ENCODE peak calls at places on chromosomes 16 and 17, in five cellular contexts. U is activated CD4-positive, CD25-positive, alpha-beta regulatory T cell; J is NCI-H1092 treated with DMSO at 0.1 percent for 48 hours; G is stimulated activated CD8-positive, alpha-beta memory T cell treated with anti-CD3 and anti-CD28 coated beads, Interleukin-15, amount 100 ng/mL, for 24 hours; S is cerebellar nuclear complex. B is an unnamed sample.
A peak's percentile ranks its signal among the peaks of the same experiment; 100 is the strongest.

GRCh38 chr17:2784864-2785263 is 11.4 kb upstream of the RAP1GAP2 start:
- DNase-seq in S (no peak), J (no peak), G (no peak), U (no peak), B (no peak)

GRCh38 chr17:82247856-82248671 is 19.2 kb downstream of the SLC16A3 start:
- DNase-seq in S (no peak), U (no peak), J (no peak), G (no peak), B (no peak)

GRCh38 chr17:75535119-75535537 is 9.6 kb downstream of the LLGL2 start:
- DNase-seq in U (peak; percentile 43), G (no peak), S (no peak), J (no peak), B (no peak)

GRCh38 chr16:69511641-69512040 is 54.1 kb upstream of the NFAT5 start:
- DNase-seq in U (no peak), J (no peak), S (no peak), G (no peak), B (no peak)

GRCh38 chr16:84754353-84754856 is 54.6 kb downstream of the USP10 start:
- DNase-seq in J (peak; percentile 65), S (peak; percentile 46), G (no peak), U (peak; percentile 22), B (peak; percentile 20)

GRCh38 chr16:62821771-62822170 is 785.5 kb upstream of the CDH8 start:
- DNase-seq in J (no peak), S (no peak), G (no peak), U (no peak), B (no peak)

GRCh38 chr17:41061969-41062368 is 2.1 kb upstream of the KRTAP2-3 start:
- DNase-seq in J (no peak), U (no peak), S (no peak), G (no peak), B (no peak)

GRCh38 chr16:24819462-24820040 is 26.2 kb upstream of the SLC5A11 start:
- DNase-seq in J (no peak), U (no peak), S (no peak), G (no peak), B (no peak)

GRCh38 chr17:66655861-66656260 is 179.1 kb upstream of the CACNG5 start:
- DNase-seq in J (no peak), G (no peak), S (no peak), U (no peak), B (no peak)

GRCh38 chr16:15689290-15689689 is 39.2 kb downstream of the NDE1 start:
- DNase-seq in J (no peak), S (no peak), U (no peak), G (no peak), B (no peak)

B was measured in D721Med.